ENCODE peak calls at places on chromosomes 12 and 14, in eight cellular contexts. Q is neuronal stem cell, U is heart right ventricle, Y is colonic mucosa, V is upper lobe of right lung, P is GM23338, Z is hepatocyte, L is cardiac muscle cell. A is an unnamed sample. For H3K36me3, the result is how much of the 10 kb centered on the place peaks cover.

GRCh38 chr12:57209916-57210315 is 6.7 kb upstream of the NXPH4 start:
- DNase-seq in Q (no peak), U (no peak), Y (no peak), V (no peak), P (no peak), Z (no peak), L (no peak), A (no peak)

GRCh38 chr14:99125616-99126431 is 146.2 kb downstream of the BCL11B start:
- DNase-seq in Q (no peak), U (peak), Y (peak), V (no peak), P (no peak), Z (no peak), L (no peak), A (no peak)

GRCh38 chr14:51989293-51990234 is at the start of gene RTRAF:
- DNase-seq in Q (peak), U (peak), Y (peak), V (peak), P (peak), Z (peak), L (peak), A (peak)

GRCh38 chr12:109221277-109221931 is 87.7 kb downstream of the FOXN4 start:
- DNase-seq in Q (no peak), U (no peak), Y (no peak), V (no peak), P (no peak), Z (no peak), L (no peak), A (no peak)

GRCh38 chr12:112838731-112839130 is 47.2 kb downstream of the RPH3A start:
- DNase-seq in Q (no peak), U (no peak), Y (no peak), V (no peak), P (no peak), Z (no peak), L (no peak), A (no peak)

GRCh38 chr12:47742253-47742825 is 16.3 kb downstream of the RAPGEF3 start:
- DNase-seq in Q (no peak), U (peak), Y (peak), V (peak), P (peak), Z (peak), L (peak), A (peak)

GRCh38 chr12:65685514-65685913 is 138.8 kb upstream of the HMGA2 start:
- DNase-seq in Q (no peak), U (no peak), Y (no peak), V (no peak), P (peak), Z (peak), L (peak), A (no peak)

GRCh38 chr12:59517522-59517921 is 78.3 kb upstream of the SLC16A7 start:
- DNase-seq in Q (no peak), U (no peak), Y (no peak), V (no peak), P (no peak), Z (no peak), L (no peak), A (no peak)

GRCh38 chr12:62291888-62292760 is 31.9 kb downstream of the USP15 start:
- DNase-seq in Q (no peak), U (no peak), Y (no peak), V (no peak), P (no peak), Z (no peak), L (peak), A (no peak)

GRCh38 chr14:77302926-77303325 is 17.8 kb downstream of the POMT2 start:
- DNase-seq in Q (no peak), U (no peak), Y (no peak), V (no peak), P (no peak), Z (peak), L (peak), A (no peak)

GRCh38 chr14:77301103-77301502 is 19.6 kb downstream of the POMT2 start:
- DNase-seq in Q (peak), U (peak), Y (peak), V (no peak), P (peak), Z (peak), L (peak), A (peak)

GRCh38 chr14:77305696-77306095 is 15.0 kb downstream of the POMT2 start:
- DNase-seq in Q (no peak), U (no peak), Y (no peak), V (no peak), P (no peak), Z (no peak), L (no peak), A (no peak)

GRCh38 chr14:77306406-77307098 is 14.1 kb downstream of the POMT2 start:
- DNase-seq in Q (no peak), U (no peak), Y (no peak), V (no peak), P (no peak), Z (no peak), L (no peak), A (no peak)

GRCh38 chr14:77303417-77304156 is 17.1 kb downstream of the POMT2 start:
- DNase-seq in Q (no peak), U (no peak), Y (no peak), V (no peak), P (no peak), Z (peak), L (peak), A (peak)
- H3K4me3 ChIP-seq in Q (no peak), U (no peak), Y (no peak), V (no peak), P (no peak), Z (no peak), L (no peak), A (no peak)

GRCh38 chr12:50776749-50777728 is 13.1 kb downstream of the ATF1 start:
- DNase-seq in Q (no peak), U (no peak), Y (no peak), V (no peak), P (no peak), Z (no peak), L (no peak), A (no peak)

GRCh38 chr12:50778663-50779590 is 15.0 kb downstream of the ATF1 start:
- DNase-seq in Q (no peak), U (no peak), Y (no peak), V (no peak), P (no peak), Z (peak), L (no peak), A (no peak)

GRCh38 chr12:50785406-50785805 is 21.5 kb downstream of the ATF1 start:
- DNase-seq in Q (no peak), U (no peak), Y (no peak), V (no peak), P (no peak), Z (no peak), L (peak), A (no peak)

GRCh38 chr12:50784501-50784900 is 20.6 kb downstream of the ATF1 start:
- DNase-seq in Q (no peak), U (no peak), Y (no peak), V (no peak), P (no peak), Z (no peak), L (no peak), A (no peak)

DNA sequence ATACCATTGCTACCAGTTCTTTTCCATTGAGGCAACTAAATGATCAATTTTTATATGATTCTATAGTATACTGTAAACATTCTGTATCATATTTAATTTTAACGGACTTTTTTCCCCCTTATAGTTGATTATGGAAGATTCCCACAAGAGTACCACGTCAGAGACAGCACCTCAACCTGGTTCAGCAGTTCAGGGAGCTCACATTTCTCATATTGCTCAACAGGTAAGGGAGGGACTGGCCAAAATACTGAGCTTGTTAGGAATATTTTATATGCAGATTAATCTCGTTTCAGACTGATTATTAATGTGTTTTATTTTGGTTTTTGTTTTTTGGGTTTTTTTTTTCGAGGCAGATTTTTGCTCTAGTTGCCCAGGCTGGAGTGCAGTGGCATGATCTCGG is 16.1 kb downstream of the ATF1 start:
- DNase-seq in Q (no peak), U (no peak), Y (no peak), V (no peak), P (no peak), Z (no peak), L (no peak), A (no peak)
- H3K36me3 ChIP-seq in Q (under half), U (under half), Y (under half), V (under half), P (under half), Z (under half), L (under half), A (under half)

DNA sequence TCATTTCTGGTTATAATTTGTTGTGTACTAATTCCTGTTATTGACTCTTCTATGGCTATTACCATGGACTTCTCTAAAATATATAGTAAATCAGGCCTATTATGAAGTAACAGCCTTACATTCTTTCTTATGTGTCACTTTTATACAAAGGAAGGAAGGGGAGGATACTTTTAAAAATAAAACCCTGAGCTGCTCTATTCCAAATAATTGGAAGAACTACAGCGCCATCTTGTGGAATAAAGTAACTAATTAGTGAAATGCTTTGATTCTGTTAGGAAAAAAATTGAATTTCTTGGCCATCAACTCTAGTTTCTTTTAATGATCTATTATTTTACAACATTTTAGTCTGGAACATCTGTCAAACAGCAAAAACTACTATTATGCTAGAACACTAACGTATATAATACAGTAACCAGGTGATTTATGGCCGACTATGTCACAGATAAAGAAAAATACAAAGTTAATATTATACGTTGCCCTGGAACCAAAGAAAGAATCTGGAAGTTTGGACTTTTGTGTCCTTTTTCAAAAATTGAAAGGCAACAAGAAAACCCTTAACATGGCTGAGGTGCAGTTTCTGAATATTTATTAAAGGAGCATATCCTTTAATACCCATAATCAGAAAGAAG is 55.0 kb upstream of the NELL2 start:
- DNase-seq in Q (peak), U (no peak), Y (no peak), V (no peak), P (peak), Z (peak), L (peak), A (peak)
- H3K4me3 ChIP-seq in Q (no peak), U (no peak), Y (no peak), V (no peak), P (no peak), Z (no peak), L (no peak), A (no peak)

GRCh38 chr12:110726708-110727369 is 15.9 kb downstream of the PPP1CC start:
- DNase-seq in Q (no peak), U (no peak), Y (no peak), V (no peak), P (no peak), Z (no peak), L (no peak), A (no peak)
- H3K36me3 ChIP-seq in Q (half or more), U (half or more), Y (under half), V (half or more), P (half or more), Z (under half), L (half or more), A (half or more)